ENCODE peak calls at places on chromosome X, in four cellular contexts. D is IMR-90, H is BE2C, R is heart left ventricle. A is an unnamed sample.

GRCh38 chrX:153061732-153062131 is 5.5 kb downstream of the PNMA3 start:
- DNase-seq in D (peak), H (no peak), R (no peak), A (no peak)

GRCh38 chrX:17247144-17247543 is 127.9 kb upstream of the NHS start:
- DNase-seq in D (no peak), H (no peak), R (no peak), A (no peak)

GRCh38 chrX:30530591-30530990 is 47.0 kb downstream of the TASL start:
- DNase-seq in D (peak), H (no peak), R (no peak), A (no peak)

GRCh38 chrX:63012574-63012973 is 338.6 kb downstream of the SPIN4 start:
- DNase-seq in D (no peak), H (no peak), R (no peak), A (no peak)

GRCh38 chrX:150763810-150764209 is 70.6 kb downstream of the MTMR1 start:
- DNase-seq in D (no peak), H (no peak), R (no peak), A (no peak)

GRCh38 chrX:74449322-74449936 is 28.1 kb downstream of the SLC16A2 start:
- DNase-seq in D (peak), H (no peak), R (no peak), A (no peak)

GRCh38 chrX:9670136-9670905 is 95.3 kb downstream of the GPR143 start:
- DNase-seq in D (peak), H (no peak), R (no peak), A (no peak)

GRCh38 chrX:2910109-2910508 is 19.0 kb downstream of the ARSD start:
- DNase-seq in D (no peak), H (no peak), R (no peak), A (no peak)

GRCh38 chrX:1462596-1463251 is 10.0 kb upstream of the ASMTL start:
- DNase-seq in D (peak), H (no peak), R (peak), A (no peak)

GRCh38 chrX:103878466-103879151 is 46.6 kb upstream of the RAB9B start:
- DNase-seq in D (peak), H (no peak), R (peak), A (no peak)

GRCh38 chrX:69032601-69033000 is 132.7 kb downstream of the PJA1 start:
- DNase-seq in D (peak), H (no peak), R (no peak), A (no peak)
- TF ChIP-seq CTCF in D (no peak), H (no peak), R (no peak), A (no peak)

DNA sequence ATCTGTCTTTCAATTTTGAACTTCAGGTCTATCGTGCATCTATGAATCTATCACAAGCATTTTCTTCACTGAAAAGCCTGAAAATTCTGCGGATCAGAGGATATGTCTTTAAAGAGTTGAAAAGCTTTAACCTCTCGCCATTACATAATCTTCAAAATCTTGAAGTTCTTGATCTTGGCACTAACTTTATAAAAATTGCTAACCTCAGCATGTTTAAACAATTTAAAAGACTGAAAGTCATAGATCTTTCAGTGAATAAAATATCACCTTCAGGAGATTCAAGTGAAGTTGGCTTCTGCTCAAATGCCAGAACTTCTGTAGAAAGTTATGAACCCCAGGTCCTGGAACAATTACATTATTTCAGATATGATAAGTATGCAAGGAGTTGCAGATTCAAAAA is 19.7 kb downstream of the TLR7 start:
- DNase-seq in D (no peak), H (no peak), R (no peak), A (no peak)
- H3K4me3 ChIP-seq in D (no peak), H (no peak), R (no peak), A (no peak)

GRCh38 chrX:70133303-70134115 is at the start of gene IGBP1:
- DNase-seq in D (peak), H (peak), R (peak), A (peak)

GRCh38 chrX:70129811-70130210 is 3.4 kb upstream of the IGBP1 start:
- DNase-seq in D (peak), H (no peak), R (no peak), A (no peak)

GRCh38 chrX:70134116-70134477 is 850 bp downstream of the IGBP1 start:
- DNase-seq in D (peak), H (no peak), R (no peak), A (no peak)

GRCh38 chrX:70132877-70133302 is 357 bp upstream of the IGBP1 start:
- DNase-seq in D (peak), H (no peak), R (no peak), A (no peak)

DNA sequence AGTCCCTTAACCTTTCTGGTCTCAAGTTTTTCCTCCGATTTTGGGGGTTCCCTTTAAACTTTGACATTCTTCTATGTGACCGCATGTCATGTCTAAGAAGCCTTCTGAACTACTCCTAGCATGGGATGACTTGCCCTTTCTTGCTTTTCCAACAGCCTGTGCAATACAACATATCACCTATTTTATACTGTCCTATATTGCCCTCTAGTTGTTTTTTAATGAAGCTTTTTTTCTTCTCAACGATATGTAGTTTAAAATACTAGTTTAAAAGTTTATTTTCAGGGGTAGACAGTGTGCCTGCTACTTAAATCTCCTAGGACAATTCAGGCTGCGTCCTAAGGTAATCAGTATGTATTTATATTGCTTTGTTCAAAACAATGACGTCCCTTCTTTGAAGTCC is 1.0 kb upstream of the IGBP1 start:
- DNase-seq in D (no peak), H (no peak), R (no peak), A (no peak)
- TF ChIP-seq CTCF in D (no peak), H (peak), R (no peak), A (no peak)

DNA sequence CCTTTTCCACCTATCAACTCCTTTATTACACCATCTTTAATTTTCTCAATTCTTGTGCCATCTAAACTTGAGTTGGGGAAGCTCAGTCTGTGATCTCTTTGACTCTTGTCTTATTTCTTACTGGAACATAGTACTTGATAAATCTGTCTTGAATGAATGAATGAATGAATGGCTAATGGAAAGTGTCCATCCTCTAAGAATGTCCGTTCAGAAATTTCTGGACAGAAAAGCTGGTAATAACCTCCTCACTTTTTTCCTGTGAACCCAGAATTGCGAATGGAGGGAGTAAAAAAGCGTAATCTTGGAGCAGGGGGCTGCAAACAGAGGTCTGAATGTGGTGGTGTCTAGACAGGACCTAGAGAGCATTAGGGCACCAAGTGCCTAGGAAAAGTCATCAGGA is 9.4 kb upstream of the CLTRN start:
- DNase-seq in D (no peak), H (no peak), R (no peak), A (no peak)
- H3K4me3 ChIP-seq in D (peak), H (peak), R (peak), A (peak)

GRCh38 chrX:110044531-110045249 is 41.8 kb downstream of the TMEM164 start:
- DNase-seq in D (no peak), H (no peak), R (no peak), A (no peak)

GRCh38 chrX:110045421-110045820 is 42.5 kb downstream of the TMEM164 start:
- DNase-seq in D (no peak), H (no peak), R (no peak), A (no peak)

GRCh38 chrX:110049096-110049495 is 46.2 kb downstream of the TMEM164 start:
- DNase-seq in D (no peak), H (no peak), R (no peak), A (no peak)

GRCh38 chrX:110046971-110047370 is 44.1 kb downstream of the TMEM164 start:
- DNase-seq in D (no peak), H (no peak), R (no peak), A (no peak)

DNA sequence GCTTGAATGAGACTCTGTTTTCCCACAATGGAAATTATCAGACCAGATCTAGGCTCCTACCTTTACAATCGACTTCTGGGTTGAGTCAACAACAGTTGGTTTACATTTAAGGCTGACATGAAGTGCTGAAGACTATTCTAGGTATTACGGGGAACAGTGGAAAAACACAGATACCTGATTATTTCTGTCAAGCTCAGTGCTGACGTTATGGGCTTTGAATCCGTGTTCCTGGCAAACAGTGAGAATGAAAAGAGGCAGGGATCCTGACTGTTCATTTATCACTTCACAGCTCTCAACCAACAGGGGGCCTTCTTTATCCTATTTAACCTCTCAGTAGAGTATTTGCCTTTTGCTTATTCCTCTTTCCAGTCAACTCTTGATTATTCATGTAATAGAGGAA is 43.1 kb downstream of the TMEM164 start:
- DNase-seq in D (no peak), H (no peak), R (no peak), A (no peak)
- TF ChIP-seq CTCF in D (no peak), H (no peak), R (peak), A (peak)

GRCh38 chrX:135295944-135296305 is 13.4 kb upstream of the ETDC start:
- DNase-seq in D (no peak), H (no peak), R (no peak), A (no peak)

DNA sequence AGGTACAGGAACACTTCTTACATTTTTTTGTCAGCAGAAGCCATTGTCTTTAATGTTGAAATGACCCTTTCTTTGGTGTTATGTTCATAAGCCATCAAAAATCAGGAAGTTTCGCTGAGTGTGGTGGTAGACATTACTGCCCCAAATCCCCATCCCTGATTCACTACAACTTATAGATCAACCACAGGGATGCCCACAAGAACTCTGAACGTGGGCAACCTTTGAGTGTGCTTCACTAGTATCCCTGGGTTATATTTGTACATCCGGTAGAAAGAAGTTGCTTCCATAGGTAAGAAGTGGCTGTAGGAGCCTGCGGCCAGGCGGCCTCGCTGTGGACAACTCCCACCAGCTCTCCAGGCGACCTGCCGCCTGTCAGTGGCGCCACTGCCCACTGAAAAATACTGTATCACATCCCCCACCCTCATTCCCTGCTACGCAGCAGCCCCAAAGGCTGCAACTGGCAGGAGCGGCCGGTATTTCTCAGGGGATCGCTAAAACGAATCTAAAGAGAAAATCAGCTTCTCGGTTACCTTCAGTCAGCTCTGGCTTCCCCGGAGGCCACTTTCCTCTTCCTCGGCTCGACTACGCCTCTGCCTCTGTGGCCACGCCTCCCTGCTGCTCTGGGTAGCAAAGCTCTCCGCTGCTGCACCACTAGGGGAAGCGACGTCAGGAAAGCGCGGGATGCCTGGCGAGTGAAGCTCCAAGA is 13.9 kb upstream of the ETDC start:
- DNase-seq in D (peak), H (peak), R (peak), A (peak)
- H3K4me3 ChIP-seq in D (peak), H (peak), R (no peak), A (peak)